ENCODE peak calls at places on chromosomes 6 and 20, in eight cellular contexts. C is Peyer's patch; Z is ovary; Q is CD8-positive, alpha-beta T cell; X is cardiac muscle cell; Y is neural progenitor cell; K is hepatocyte; B is ascending aorta. G is an unnamed sample.

GRCh38 chr20:11200423-11200822 is 526.6 kb upstream of the JAG1 start:
- DNase-seq in Q (no peak), K (no peak), C (no peak), Z (no peak), Y (no peak), B (no peak), X (no peak), G (no peak)

GRCh38 chr20:20837574-20838021 is 125.2 kb upstream of the RALGAPA2 start:
- DNase-seq in C (peak; percentile 58), K (peak; percentile 74), Y (peak; percentile 77), Q (peak; percentile 21), X (peak; percentile 68), B (peak; percentile 70), Z (peak; percentile 37), G (peak; percentile 81)

GRCh38 chr6:30556714-30556963 is 350 bp upstream of the GNL1 start:
- DNase-seq in B (peak; percentile 95), Y (peak; percentile 95), Z (peak; percentile 90), K (peak; percentile 92), C (no peak), Q (peak; percentile 90), X (peak; percentile 91), G (peak; percentile 90)

GRCh38 chr20:44684047-44684965 is 30.9 kb upstream of the CCN5 start:
- DNase-seq in X (no peak), C (no peak), B (no peak), K (no peak), Q (no peak), Z (peak; percentile 70), Y (no peak), G (no peak)

GRCh38 chr20:32707691-32708581 is 34.2 kb upstream of the C20orf203 start:
- DNase-seq in C (no peak), K (no peak), B (no peak), X (no peak), Z (no peak), Y (no peak), Q (no peak), G (no peak)

GRCh38 chr20:61908057-61909026 is 157.3 kb downstream of the TAF4 start:
- DNase-seq in Q (no peak), C (no peak), Y (no peak), X (no peak), Z (no peak), B (no peak), K (no peak), G (peak; percentile 47)

GRCh38 chr6:147142684-147143245 is 61.5 kb upstream of the STXBP5 start:
- DNase-seq in C (no peak), B (no peak), K (no peak), X (no peak), Z (no peak), Y (no peak), Q (no peak), G (no peak)

GRCh38 chr20:1619861-1620444 is at the start of gene SIRPB1:
- DNase-seq in Q (no peak), K (peak; percentile 2), X (no peak), Y (no peak), Z (no peak), C (no peak), B (no peak), G (no peak)

GRCh38 chr6:70371454-70372105 is 41.7 kb upstream of the FAM135A start:
- DNase-seq in B (no peak), Z (no peak), Q (no peak), Y (peak; percentile 28), C (no peak), X (peak; percentile 80), K (peak; percentile 84), G (no peak)

GRCh38 chr6:80535914-80536565 is 429.6 kb downstream of the BCKDHB start:
- DNase-seq in K (no peak), Z (no peak), B (no peak), Y (no peak), Q (no peak), C (no peak), X (no peak), G (no peak)

GRCh38 chr6:110364364-110364763 is 6.2 kb upstream of the METTL24 start:
- DNase-seq in B (no peak), K (no peak), C (no peak), X (no peak), Y (no peak), Q (no peak), Z (no peak), G (no peak)

GRCh38 chr20:7841967-7842301 is 98.3 kb downstream of the HAO1 start:
- DNase-seq in B (peak; percentile 77), K (peak; percentile 38), C (no peak), Y (peak; percentile 5), X (peak; percentile 94), Q (no peak), Z (no peak), G (peak; percentile 67)

GRCh38 chr6:36657942-36658544 is 20.5 kb upstream of the CDKN1A start:
- DNase-seq in Q (no peak), Z (no peak), Y (no peak), C (no peak), X (no peak), K (no peak), B (no peak), G (no peak)

GRCh38 chr6:36657265-36657664 is 21.2 kb upstream of the CDKN1A start:
- DNase-seq in X (no peak), Y (no peak), Z (no peak), K (no peak), B (no peak), C (no peak), Q (no peak), G (no peak)

GRCh38 chr6:36656441-36656840 is 22.1 kb upstream of the CDKN1A start:
- DNase-seq in Y (no peak), Q (no peak), C (no peak), X (no peak), B (no peak), K (no peak), Z (no peak), G (no peak)

GRCh38 chr6:36660771-36661471 is 17.6 kb upstream of the CDKN1A start:
- DNase-seq in X (peak; percentile 61), Y (peak; percentile 84), Q (no peak), C (peak; percentile 77), K (peak; percentile 57), Z (peak; percentile 85), B (no peak), G (peak; percentile 89)

GRCh38 chr6:36659271-36659670 is 19.2 kb upstream of the CDKN1A start:
- DNase-seq in Z (no peak), Q (no peak), C (no peak), B (no peak), X (peak; percentile 98), K (peak; percentile 69), Y (no peak), G (no peak)
- H3K4me1 ChIP-seq in Z (peaks cover 9% of the 10 kb centered on the region), Q (peaks cover 17% of the 10 kb centered on the region), C (no peaks in the 10 kb centered on the region), B (peaks cover 2% of the 10 kb centered on the region), X (peaks cover 22% of the 10 kb centered on the region), K (peaks cover 15% of the 10 kb centered on the region), Y (peaks cover 19% of the 10 kb centered on the region), G (peaks cover 3% of the 10 kb centered on the region)

GRCh38 chr20:57402206-57403125 is 11.3 kb downstream of the RBM38 start:
- DNase-seq in Y (no peak), Z (no peak), Q (no peak), X (no peak), B (no peak), K (no peak), C (no peak), G (no peak)
- H3K4me1 ChIP-seq in Y (peaks cover 17% of the 10 kb centered on the region), Z (peaks cover 26% of the 10 kb centered on the region), Q (peaks cover 86% of the 10 kb centered on the region), X (peaks cover 53% of the 10 kb centered on the region), B (peaks cover 21% of the 10 kb centered on the region), K (no peaks in the 10 kb centered on the region), C (peaks cover 4% of the 10 kb centered on the region), G (peaks cover 10% of the 10 kb centered on the region)

GRCh38 chr6:108247965-108248536 is 12.8 kb downstream of the SNX3 start:
- DNase-seq in K (no peak), Y (no peak), B (no peak), X (no peak), Q (no peak), C (no peak), Z (no peak), G (no peak)

GRCh38 chr6:108251252-108251651 is 9.6 kb downstream of the SNX3 start:
- DNase-seq in Y (no peak), X (no peak), Z (no peak), K (no peak), C (no peak), B (no peak), Q (no peak), G (no peak)

GRCh38 chr6:108254436-108255410 is 6.1 kb downstream of the SNX3 start:
- DNase-seq in Z (no peak), Q (no peak), Y (no peak), X (no peak), B (no peak), C (no peak), K (no peak), G (no peak)

GRCh38 chr6:108252055-108252454 is 8.8 kb downstream of the SNX3 start:
- DNase-seq in K (no peak), B (no peak), Y (no peak), X (no peak), Z (no peak), C (no peak), Q (no peak), G (no peak)

DNA sequence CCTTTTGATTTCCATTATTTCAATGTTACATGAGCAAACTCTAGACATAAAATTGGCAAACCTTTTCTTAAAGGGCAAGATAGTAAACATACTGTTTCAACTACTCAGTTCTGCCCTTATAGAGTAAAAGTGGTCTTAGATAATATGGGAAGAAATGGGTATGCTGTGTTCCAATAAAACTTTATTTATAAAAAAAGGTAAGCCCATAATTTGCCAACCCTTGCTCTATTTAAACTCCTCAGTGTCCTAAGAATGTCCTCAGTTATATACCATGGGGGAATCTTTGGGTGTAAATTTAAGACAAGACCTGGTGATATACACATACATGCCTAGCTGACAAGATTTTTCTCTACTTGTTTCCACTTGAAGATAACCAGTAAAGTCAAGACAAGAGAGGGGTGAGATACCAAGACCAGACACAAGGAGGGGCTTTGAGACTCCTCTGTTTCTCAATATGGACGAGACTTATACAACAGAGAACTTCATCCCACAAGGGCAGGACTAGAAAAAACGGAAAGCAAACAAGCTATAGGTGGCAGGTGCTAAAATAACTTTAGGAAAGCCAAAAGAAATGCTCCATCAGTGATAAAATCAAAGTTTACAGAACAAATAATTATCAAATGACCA is 10.5 kb downstream of the SNX3 start:
- DNase-seq in Z (no peak), C (no peak), B (no peak), K (no peak), X (peak; percentile 27), Q (no peak), Y (peak; percentile 48), G (no peak)
- H3K4me1 ChIP-seq in Z (peaks cover 7% of the 10 kb centered on the region), C (no peaks in the 10 kb centered on the region), B (peaks cover 15% of the 10 kb centered on the region), K (peaks cover 4% of the 10 kb centered on the region), X (peaks cover 24% of the 10 kb centered on the region), Q (peaks cover 6% of the 10 kb centered on the region), Y (no peaks in the 10 kb centered on the region), G (peaks cover 6% of the 10 kb centered on the region)

GRCh38 chr20:22383156-22383555 is 201.2 kb downstream of the FOXA2 start:
- DNase-seq in K (no peak), Q (no peak), Y (no peak), B (no peak), Z (no peak), X (peak; percentile 23), C (no peak), G (no peak)
- H3K4me1 ChIP-seq in K (no peaks in the 10 kb centered on the region), Q (no peaks in the 10 kb centered on the region), Y (no peaks in the 10 kb centered on the region), B (no peaks in the 10 kb centered on the region), Z (no peaks in the 10 kb centered on the region), X (no peaks in the 10 kb centered on the region), C (no peaks in the 10 kb centered on the region), G (no peaks in the 10 kb centered on the region)

GRCh38 chr6:159462446-159462845 is 230.6 kb downstream of the SOD2 start:
- DNase-seq in Z (no peak), K (no peak), X (peak; percentile 17), B (no peak), Y (no peak), Q (no peak), C (no peak), G (no peak)
- H3K4me1 ChIP-seq in Z (no peaks in the 10 kb centered on the region), K (peaks cover 8% of the 10 kb centered on the region), X (no peaks in the 10 kb centered on the region), B (no peaks in the 10 kb centered on the region), Y (no peaks in the 10 kb centered on the region), Q (no peaks in the 10 kb centered on the region), C (no peaks in the 10 kb centered on the region), G (no peaks in the 10 kb centered on the region)

G was measured in right cardiac atrium.